ENCODE peak calls at places on chromosomes 4 and X, in nine cellular contexts. One of them, this sample, is unnamed.

GRCh38 chr4:114659386-114660008 is 60.9 kb downstream of the UGT8 start:
- DNase-seq in EL: peak; percentile 44
- DNase-seq in amniotic epithelial cell: peak; percentile 55
- DNase-seq in posterior cingulate gyrus: peak; percentile 37
- DNase-seq in stimulated activated CD4-positive, alpha-beta T cell treated with anti-CD3 and anti-CD28 coated beads, Interleukin-2, amount 100 ng/mL, for 24 hours: peak; percentile 35
- DNase-seq in Calu3: peak; percentile 63
- DNase-seq in activated CD4-positive, CD25-positive, alpha-beta regulatory T cell: no peak
- DNase-seq in activated T-helper 1 cell treated with anti-CD3 and anti-CD28 coated beads, Interleukin-12 subunit alpha, Interleukin-12 subunit beta, Interleukin-2, Interleukin-4 antibody, amounts not matched to agents 30 ng/mL and 10 ng/mL and 1 ng/mL, durations not matched to agents 14 hours and 24 hours and 36 hours: no peak
- DNase-seq in HCT116: peak; percentile 73
- DNase-seq in this sample: peak; percentile 75

GRCh38 chrX:50168305-50168704 is 32.5 kb downstream of the AKAP4 start:
- DNase-seq in Calu3: no peak
- DNase-seq in stimulated activated CD4-positive, alpha-beta T cell treated with anti-CD3 and anti-CD28 coated beads, Interleukin-2, amount 100 ng/mL, for 24 hours: no peak
- DNase-seq in HCT116: no peak
- DNase-seq in activated CD4-positive, CD25-positive, alpha-beta regulatory T cell: no peak
- DNase-seq in amniotic epithelial cell: peak; percentile 47
- DNase-seq in EL: no peak
- DNase-seq in activated T-helper 1 cell treated with anti-CD3 and anti-CD28 coated beads, Interleukin-12 subunit alpha, Interleukin-12 subunit beta, Interleukin-2, Interleukin-4 antibody, amounts not matched to agents 30 ng/mL and 10 ng/mL and 1 ng/mL, durations not matched to agents 14 hours and 24 hours and 36 hours: no peak
- DNase-seq in posterior cingulate gyrus: no peak
- DNase-seq in this sample: no peak

GRCh38 chr4:159267023-159267939 is 164.4 kb downstream of the RAPGEF2 start:
- DNase-seq in HCT116: no peak
- DNase-seq in stimulated activated CD4-positive, alpha-beta T cell treated with anti-CD3 and anti-CD28 coated beads, Interleukin-2, amount 100 ng/mL, for 24 hours: no peak
- DNase-seq in posterior cingulate gyrus: no peak
- DNase-seq in amniotic epithelial cell: no peak
- DNase-seq in activated T-helper 1 cell treated with anti-CD3 and anti-CD28 coated beads, Interleukin-12 subunit alpha, Interleukin-12 subunit beta, Interleukin-2, Interleukin-4 antibody, amounts not matched to agents 30 ng/mL and 10 ng/mL and 1 ng/mL, durations not matched to agents 14 hours and 24 hours and 36 hours: no peak
- DNase-seq in EL: no peak
- DNase-seq in activated CD4-positive, CD25-positive, alpha-beta regulatory T cell: no peak
- DNase-seq in Calu3: no peak
- DNase-seq in this sample: no peak

GRCh38 chr4:176778491-176778890 is 14.2 kb downstream of the VEGFC start:
- DNase-seq in EL: peak; percentile 82
- DNase-seq in HCT116: no peak
- DNase-seq in activated CD4-positive, CD25-positive, alpha-beta regulatory T cell: no peak
- DNase-seq in amniotic epithelial cell: peak; percentile 58
- DNase-seq in posterior cingulate gyrus: no peak
- DNase-seq in Calu3: no peak
- DNase-seq in stimulated activated CD4-positive, alpha-beta T cell treated with anti-CD3 and anti-CD28 coated beads, Interleukin-2, amount 100 ng/mL, for 24 hours: no peak
- DNase-seq in activated T-helper 1 cell treated with anti-CD3 and anti-CD28 coated beads, Interleukin-12 subunit alpha, Interleukin-12 subunit beta, Interleukin-2, Interleukin-4 antibody, amounts not matched to agents 30 ng/mL and 10 ng/mL and 1 ng/mL, durations not matched to agents 14 hours and 24 hours and 36 hours: no peak
- DNase-seq in this sample: no peak

GRCh38 chr4:28842271-28842670 is 1877.9 kb upstream of the PCDH7 start:
- DNase-seq in activated T-helper 1 cell treated with anti-CD3 and anti-CD28 coated beads, Interleukin-12 subunit alpha, Interleukin-12 subunit beta, Interleukin-2, Interleukin-4 antibody, amounts not matched to agents 30 ng/mL and 10 ng/mL and 1 ng/mL, durations not matched to agents 14 hours and 24 hours and 36 hours: no peak
- DNase-seq in Calu3: no peak
- DNase-seq in stimulated activated CD4-positive, alpha-beta T cell treated with anti-CD3 and anti-CD28 coated beads, Interleukin-2, amount 100 ng/mL, for 24 hours: no peak
- DNase-seq in EL: no peak
- DNase-seq in activated CD4-positive, CD25-positive, alpha-beta regulatory T cell: no peak
- DNase-seq in HCT116: no peak
- DNase-seq in posterior cingulate gyrus: no peak
- DNase-seq in amniotic epithelial cell: peak; percentile 5
- DNase-seq in this sample: no peak

GRCh38 chr4:183758006-183758734 is 99.1 kb downstream of the TRAPPC11 start:
- DNase-seq in amniotic epithelial cell: peak; percentile 9
- DNase-seq in EL: no peak
- DNase-seq in activated T-helper 1 cell treated with anti-CD3 and anti-CD28 coated beads, Interleukin-12 subunit alpha, Interleukin-12 subunit beta, Interleukin-2, Interleukin-4 antibody, amounts not matched to agents 30 ng/mL and 10 ng/mL and 1 ng/mL, durations not matched to agents 14 hours and 24 hours and 36 hours: no peak
- DNase-seq in HCT116: no peak
- DNase-seq in posterior cingulate gyrus: no peak
- DNase-seq in stimulated activated CD4-positive, alpha-beta T cell treated with anti-CD3 and anti-CD28 coated beads, Interleukin-2, amount 100 ng/mL, for 24 hours: peak; percentile 3
- DNase-seq in Calu3: no peak
- DNase-seq in activated CD4-positive, CD25-positive, alpha-beta regulatory T cell: no peak
- DNase-seq in this sample: no peak

GRCh38 chr4:90580271-90580825 is 453.2 kb downstream of the CCSER1 start:
- DNase-seq in activated T-helper 1 cell treated with anti-CD3 and anti-CD28 coated beads, Interleukin-12 subunit alpha, Interleukin-12 subunit beta, Interleukin-2, Interleukin-4 antibody, amounts not matched to agents 30 ng/mL and 10 ng/mL and 1 ng/mL, durations not matched to agents 14 hours and 24 hours and 36 hours: no peak
- DNase-seq in stimulated activated CD4-positive, alpha-beta T cell treated with anti-CD3 and anti-CD28 coated beads, Interleukin-2, amount 100 ng/mL, for 24 hours: no peak
- DNase-seq in HCT116: no peak
- DNase-seq in Calu3: no peak
- DNase-seq in posterior cingulate gyrus: no peak
- DNase-seq in activated CD4-positive, CD25-positive, alpha-beta regulatory T cell: no peak
- DNase-seq in amniotic epithelial cell: no peak
- DNase-seq in EL: no peak
- DNase-seq in this sample: no peak

GRCh38 chrX:64394874-64395567 is at the start of gene MTMR8:
- DNase-seq in stimulated activated CD4-positive, alpha-beta T cell treated with anti-CD3 and anti-CD28 coated beads, Interleukin-2, amount 100 ng/mL, for 24 hours: peak; percentile 77
- DNase-seq in EL: peak; percentile 7
- DNase-seq in HCT116: peak; percentile 41
- DNase-seq in Calu3: peak; percentile 81
- DNase-seq in amniotic epithelial cell: no peak
- DNase-seq in activated CD4-positive, CD25-positive, alpha-beta regulatory T cell: peak; percentile 51
- DNase-seq in posterior cingulate gyrus: peak; percentile 66
- DNase-seq in activated T-helper 1 cell treated with anti-CD3 and anti-CD28 coated beads, Interleukin-12 subunit alpha, Interleukin-12 subunit beta, Interleukin-2, Interleukin-4 antibody, amounts not matched to agents 30 ng/mL and 10 ng/mL and 1 ng/mL, durations not matched to agents 14 hours and 24 hours and 36 hours: peak; percentile 65
- DNase-seq in this sample: peak; percentile 70

GRCh38 chr4:163161536-163162205 is 5.0 kb downstream of the NAF1 start:
- DNase-seq in HCT116: no peak
- DNase-seq in amniotic epithelial cell: peak; percentile 73
- DNase-seq in EL: peak; percentile 85
- DNase-seq in stimulated activated CD4-positive, alpha-beta T cell treated with anti-CD3 and anti-CD28 coated beads, Interleukin-2, amount 100 ng/mL, for 24 hours: peak; percentile 3
- DNase-seq in activated T-helper 1 cell treated with anti-CD3 and anti-CD28 coated beads, Interleukin-12 subunit alpha, Interleukin-12 subunit beta, Interleukin-2, Interleukin-4 antibody, amounts not matched to agents 30 ng/mL and 10 ng/mL and 1 ng/mL, durations not matched to agents 14 hours and 24 hours and 36 hours: no peak
- DNase-seq in activated CD4-positive, CD25-positive, alpha-beta regulatory T cell: no peak
- DNase-seq in posterior cingulate gyrus: no peak
- DNase-seq in Calu3: no peak
- DNase-seq in this sample: no peak

GRCh38 chr4:1744552-1744951 is 23.2 kb downstream of the TACC3 start:
- DNase-seq in amniotic epithelial cell: no peak
- DNase-seq in Calu3: no peak
- DNase-seq in posterior cingulate gyrus: no peak
- DNase-seq in stimulated activated CD4-positive, alpha-beta T cell treated with anti-CD3 and anti-CD28 coated beads, Interleukin-2, amount 100 ng/mL, for 24 hours: no peak
- DNase-seq in activated T-helper 1 cell treated with anti-CD3 and anti-CD28 coated beads, Interleukin-12 subunit alpha, Interleukin-12 subunit beta, Interleukin-2, Interleukin-4 antibody, amounts not matched to agents 30 ng/mL and 10 ng/mL and 1 ng/mL, durations not matched to agents 14 hours and 24 hours and 36 hours: no peak
- DNase-seq in activated CD4-positive, CD25-positive, alpha-beta regulatory T cell: no peak
- DNase-seq in EL: no peak
- DNase-seq in HCT116: no peak
- DNase-seq in this sample: no peak

GRCh38 chr4:89954906-89955305 is 60.3 kb downstream of the MMRN1 start:
- DNase-seq in EL: no peak
- DNase-seq in amniotic epithelial cell: no peak
- DNase-seq in posterior cingulate gyrus: no peak
- DNase-seq in HCT116: no peak
- DNase-seq in Calu3: no peak
- DNase-seq in activated CD4-positive, CD25-positive, alpha-beta regulatory T cell: no peak
- DNase-seq in stimulated activated CD4-positive, alpha-beta T cell treated with anti-CD3 and anti-CD28 coated beads, Interleukin-2, amount 100 ng/mL, for 24 hours: no peak
- DNase-seq in activated T-helper 1 cell treated with anti-CD3 and anti-CD28 coated beads, Interleukin-12 subunit alpha, Interleukin-12 subunit beta, Interleukin-2, Interleukin-4 antibody, amounts not matched to agents 30 ng/mL and 10 ng/mL and 1 ng/mL, durations not matched to agents 14 hours and 24 hours and 36 hours: no peak
- DNase-seq in this sample: no peak

GRCh38 chr4:149031399-149031798 is 589.2 kb upstream of the NR3C2 start:
- DNase-seq in activated T-helper 1 cell treated with anti-CD3 and anti-CD28 coated beads, Interleukin-12 subunit alpha, Interleukin-12 subunit beta, Interleukin-2, Interleukin-4 antibody, amounts not matched to agents 30 ng/mL and 10 ng/mL and 1 ng/mL, durations not matched to agents 14 hours and 24 hours and 36 hours: no peak
- DNase-seq in posterior cingulate gyrus: no peak
- DNase-seq in activated CD4-positive, CD25-positive, alpha-beta regulatory T cell: no peak
- DNase-seq in EL: peak; percentile 3
- DNase-seq in stimulated activated CD4-positive, alpha-beta T cell treated with anti-CD3 and anti-CD28 coated beads, Interleukin-2, amount 100 ng/mL, for 24 hours: no peak
- DNase-seq in Calu3: no peak
- DNase-seq in amniotic epithelial cell: peak; percentile 28
- DNase-seq in HCT116: peak; percentile 13
- DNase-seq in this sample: peak; percentile 71

GRCh38 chr4:42482516-42483327 is 85.4 kb downstream of the SHISA3 start:
- DNase-seq in EL: no peak
- DNase-seq in stimulated activated CD4-positive, alpha-beta T cell treated with anti-CD3 and anti-CD28 coated beads, Interleukin-2, amount 100 ng/mL, for 24 hours: no peak
- DNase-seq in Calu3: no peak
- DNase-seq in HCT116: no peak
- DNase-seq in amniotic epithelial cell: no peak
- DNase-seq in activated CD4-positive, CD25-positive, alpha-beta regulatory T cell: no peak
- DNase-seq in activated T-helper 1 cell treated with anti-CD3 and anti-CD28 coated beads, Interleukin-12 subunit alpha, Interleukin-12 subunit beta, Interleukin-2, Interleukin-4 antibody, amounts not matched to agents 30 ng/mL and 10 ng/mL and 1 ng/mL, durations not matched to agents 14 hours and 24 hours and 36 hours: no peak
- DNase-seq in posterior cingulate gyrus: no peak
- DNase-seq in this sample: no peak

GRCh38 chr4:179417357-179417756 is 1975.1 kb upstream of the AGA start:
- DNase-seq in activated CD4-positive, CD25-positive, alpha-beta regulatory T cell: no peak
- DNase-seq in activated T-helper 1 cell treated with anti-CD3 and anti-CD28 coated beads, Interleukin-12 subunit alpha, Interleukin-12 subunit beta, Interleukin-2, Interleukin-4 antibody, amounts not matched to agents 30 ng/mL and 10 ng/mL and 1 ng/mL, durations not matched to agents 14 hours and 24 hours and 36 hours: no peak
- DNase-seq in HCT116: no peak
- DNase-seq in Calu3: no peak
- DNase-seq in EL: no peak
- DNase-seq in posterior cingulate gyrus: no peak
- DNase-seq in amniotic epithelial cell: no peak
- DNase-seq in stimulated activated CD4-positive, alpha-beta T cell treated with anti-CD3 and anti-CD28 coated beads, Interleukin-2, amount 100 ng/mL, for 24 hours: no peak
- DNase-seq in this sample: no peak

GRCh38 chr4:20422398-20422797 is 170.7 kb downstream of the SLIT2 start:
- DNase-seq in activated CD4-positive, CD25-positive, alpha-beta regulatory T cell: no peak
- DNase-seq in amniotic epithelial cell: peak; percentile 58
- DNase-seq in EL: peak; percentile 48
- DNase-seq in Calu3: peak; percentile 65
- DNase-seq in stimulated activated CD4-positive, alpha-beta T cell treated with anti-CD3 and anti-CD28 coated beads, Interleukin-2, amount 100 ng/mL, for 24 hours: peak; percentile 25
- DNase-seq in posterior cingulate gyrus: no peak
- DNase-seq in HCT116: peak; percentile 47
- DNase-seq in activated T-helper 1 cell treated with anti-CD3 and anti-CD28 coated beads, Interleukin-12 subunit alpha, Interleukin-12 subunit beta, Interleukin-2, Interleukin-4 antibody, amounts not matched to agents 30 ng/mL and 10 ng/mL and 1 ng/mL, durations not matched to agents 14 hours and 24 hours and 36 hours: no peak
- DNase-seq in this sample: peak; percentile 79

GRCh38 chr4:74920704-74921103 is 12.2 kb upstream of the PARM1 start:
- DNase-seq in HCT116: no peak
- DNase-seq in activated T-helper 1 cell treated with anti-CD3 and anti-CD28 coated beads, Interleukin-12 subunit alpha, Interleukin-12 subunit beta, Interleukin-2, Interleukin-4 antibody, amounts not matched to agents 30 ng/mL and 10 ng/mL and 1 ng/mL, durations not matched to agents 14 hours and 24 hours and 36 hours: no peak
- DNase-seq in stimulated activated CD4-positive, alpha-beta T cell treated with anti-CD3 and anti-CD28 coated beads, Interleukin-2, amount 100 ng/mL, for 24 hours: no peak
- DNase-seq in Calu3: no peak
- DNase-seq in posterior cingulate gyrus: no peak
- DNase-seq in amniotic epithelial cell: no peak
- DNase-seq in activated CD4-positive, CD25-positive, alpha-beta regulatory T cell: no peak
- DNase-seq in EL: no peak
- DNase-seq in this sample: no peak

GRCh38 chr4:45063701-45064100 is 337.3 kb upstream of the GNPDA2 start:
- DNase-seq in Calu3: no peak
- DNase-seq in amniotic epithelial cell: no peak
- DNase-seq in HCT116: no peak
- DNase-seq in activated T-helper 1 cell treated with anti-CD3 and anti-CD28 coated beads, Interleukin-12 subunit alpha, Interleukin-12 subunit beta, Interleukin-2, Interleukin-4 antibody, amounts not matched to agents 30 ng/mL and 10 ng/mL and 1 ng/mL, durations not matched to agents 14 hours and 24 hours and 36 hours: no peak
- DNase-seq in activated CD4-positive, CD25-positive, alpha-beta regulatory T cell: no peak
- DNase-seq in posterior cingulate gyrus: no peak
- DNase-seq in EL: no peak
- DNase-seq in stimulated activated CD4-positive, alpha-beta T cell treated with anti-CD3 and anti-CD28 coated beads, Interleukin-2, amount 100 ng/mL, for 24 hours: no peak
- DNase-seq in this sample: no peak

GRCh38 chr4:83054928-83055327 is 19.9 kb downstream of the COPS4 start:
- DNase-seq in amniotic epithelial cell: peak; percentile 19
- DNase-seq in posterior cingulate gyrus: no peak
- DNase-seq in activated CD4-positive, CD25-positive, alpha-beta regulatory T cell: no peak
- DNase-seq in Calu3: peak; percentile 7
- DNase-seq in EL: peak; percentile 28
- DNase-seq in HCT116: peak; percentile 10
- DNase-seq in activated T-helper 1 cell treated with anti-CD3 and anti-CD28 coated beads, Interleukin-12 subunit alpha, Interleukin-12 subunit beta, Interleukin-2, Interleukin-4 antibody, amounts not matched to agents 30 ng/mL and 10 ng/mL and 1 ng/mL, durations not matched to agents 14 hours and 24 hours and 36 hours: no peak
- DNase-seq in stimulated activated CD4-positive, alpha-beta T cell treated with anti-CD3 and anti-CD28 coated beads, Interleukin-2, amount 100 ng/mL, for 24 hours: no peak
- DNase-seq in this sample: no peak

GRCh38 chr4:123846627-123847026 is 450.0 kb downstream of the SPRY1 start:
- DNase-seq in activated T-helper 1 cell treated with anti-CD3 and anti-CD28 coated beads, Interleukin-12 subunit alpha, Interleukin-12 subunit beta, Interleukin-2, Interleukin-4 antibody, amounts not matched to agents 30 ng/mL and 10 ng/mL and 1 ng/mL, durations not matched to agents 14 hours and 24 hours and 36 hours: no peak
- DNase-seq in stimulated activated CD4-positive, alpha-beta T cell treated with anti-CD3 and anti-CD28 coated beads, Interleukin-2, amount 100 ng/mL, for 24 hours: no peak
- DNase-seq in amniotic epithelial cell: no peak
- DNase-seq in EL: no peak
- DNase-seq in activated CD4-positive, CD25-positive, alpha-beta regulatory T cell: no peak
- DNase-seq in HCT116: no peak
- DNase-seq in posterior cingulate gyrus: no peak
- DNase-seq in Calu3: no peak
- DNase-seq in this sample: no peak

GRCh38 chr4:151231915-151232595 is 44.9 kb upstream of the PRSS48 start:
- DNase-seq in stimulated activated CD4-positive, alpha-beta T cell treated with anti-CD3 and anti-CD28 coated beads, Interleukin-2, amount 100 ng/mL, for 24 hours: no peak
- DNase-seq in EL: no peak
- DNase-seq in posterior cingulate gyrus: no peak
- DNase-seq in amniotic epithelial cell: peak; percentile 89
- DNase-seq in Calu3: no peak
- DNase-seq in activated CD4-positive, CD25-positive, alpha-beta regulatory T cell: no peak
- DNase-seq in activated T-helper 1 cell treated with anti-CD3 and anti-CD28 coated beads, Interleukin-12 subunit alpha, Interleukin-12 subunit beta, Interleukin-2, Interleukin-4 antibody, amounts not matched to agents 30 ng/mL and 10 ng/mL and 1 ng/mL, durations not matched to agents 14 hours and 24 hours and 36 hours: no peak
- DNase-seq in HCT116: no peak
- DNase-seq in this sample: no peak

GRCh38 chr4:678765-679481 is 4.6 kb downstream of the MYL5 start:
- DNase-seq in amniotic epithelial cell: no peak
- DNase-seq in HCT116: no peak
- DNase-seq in stimulated activated CD4-positive, alpha-beta T cell treated with anti-CD3 and anti-CD28 coated beads, Interleukin-2, amount 100 ng/mL, for 24 hours: no peak
- DNase-seq in posterior cingulate gyrus: no peak
- DNase-seq in activated CD4-positive, CD25-positive, alpha-beta regulatory T cell: no peak
- DNase-seq in activated T-helper 1 cell treated with anti-CD3 and anti-CD28 coated beads, Interleukin-12 subunit alpha, Interleukin-12 subunit beta, Interleukin-2, Interleukin-4 antibody, amounts not matched to agents 30 ng/mL and 10 ng/mL and 1 ng/mL, durations not matched to agents 14 hours and 24 hours and 36 hours: no peak
- DNase-seq in Calu3: no peak
- DNase-seq in EL: no peak
- DNase-seq in this sample: no peak

GRCh38 chr4:113603926-113604325 is 157.6 kb downstream of the CAMK2D start:
- DNase-seq in stimulated activated CD4-positive, alpha-beta T cell treated with anti-CD3 and anti-CD28 coated beads, Interleukin-2, amount 100 ng/mL, for 24 hours: no peak
- DNase-seq in EL: peak; percentile 42
- DNase-seq in amniotic epithelial cell: no peak
- DNase-seq in HCT116: no peak
- DNase-seq in activated T-helper 1 cell treated with anti-CD3 and anti-CD28 coated beads, Interleukin-12 subunit alpha, Interleukin-12 subunit beta, Interleukin-2, Interleukin-4 antibody, amounts not matched to agents 30 ng/mL and 10 ng/mL and 1 ng/mL, durations not matched to agents 14 hours and 24 hours and 36 hours: no peak
- DNase-seq in activated CD4-positive, CD25-positive, alpha-beta regulatory T cell: no peak
- DNase-seq in Calu3: no peak
- DNase-seq in posterior cingulate gyrus: no peak
- DNase-seq in this sample: no peak

GRCh38 chr4:2802618-2803531 is 10.0 kb downstream of the SH3BP2 start:
- DNase-seq in stimulated activated CD4-positive, alpha-beta T cell treated with anti-CD3 and anti-CD28 coated beads, Interleukin-2, amount 100 ng/mL, for 24 hours: no peak
- DNase-seq in Calu3: no peak
- DNase-seq in posterior cingulate gyrus: peak; percentile 16
- DNase-seq in EL: no peak
- DNase-seq in amniotic epithelial cell: no peak
- DNase-seq in HCT116: no peak
- DNase-seq in activated CD4-positive, CD25-positive, alpha-beta regulatory T cell: no peak
- DNase-seq in activated T-helper 1 cell treated with anti-CD3 and anti-CD28 coated beads, Interleukin-12 subunit alpha, Interleukin-12 subunit beta, Interleukin-2, Interleukin-4 antibody, amounts not matched to agents 30 ng/mL and 10 ng/mL and 1 ng/mL, durations not matched to agents 14 hours and 24 hours and 36 hours: no peak
- DNase-seq in this sample: no peak

GRCh38 chr4:20418865-20419451 is 167.3 kb downstream of the SLIT2 start:
- DNase-seq in EL: peak; percentile 76
- DNase-seq in amniotic epithelial cell: peak; percentile 80
- DNase-seq in stimulated activated CD4-positive, alpha-beta T cell treated with anti-CD3 and anti-CD28 coated beads, Interleukin-2, amount 100 ng/mL, for 24 hours: no peak
- DNase-seq in activated T-helper 1 cell treated with anti-CD3 and anti-CD28 coated beads, Interleukin-12 subunit alpha, Interleukin-12 subunit beta, Interleukin-2, Interleukin-4 antibody, amounts not matched to agents 30 ng/mL and 10 ng/mL and 1 ng/mL, durations not matched to agents 14 hours and 24 hours and 36 hours: no peak
- DNase-seq in posterior cingulate gyrus: no peak
- DNase-seq in activated CD4-positive, CD25-positive, alpha-beta regulatory T cell: no peak
- DNase-seq in HCT116: peak; percentile 21
- DNase-seq in Calu3: no peak
- DNase-seq in this sample: peak; percentile 78

GRCh38 chrX:132963846-132964245 is 5.4 kb upstream of the HS6ST2 start:
- DNase-seq in amniotic epithelial cell: no peak
- DNase-seq in HCT116: no peak
- DNase-seq in Calu3: no peak
- DNase-seq in stimulated activated CD4-positive, alpha-beta T cell treated with anti-CD3 and anti-CD28 coated beads, Interleukin-2, amount 100 ng/mL, for 24 hours: no peak
- DNase-seq in activated CD4-positive, CD25-positive, alpha-beta regulatory T cell: no peak
- DNase-seq in posterior cingulate gyrus: no peak
- DNase-seq in activated T-helper 1 cell treated with anti-CD3 and anti-CD28 coated beads, Interleukin-12 subunit alpha, Interleukin-12 subunit beta, Interleukin-2, Interleukin-4 antibody, amounts not matched to agents 30 ng/mL and 10 ng/mL and 1 ng/mL, durations not matched to agents 14 hours and 24 hours and 36 hours: no peak
- DNase-seq in EL: no peak
- DNase-seq in this sample: no peak

GRCh38 chr4:128793859-128794667 is 15.4 kb upstream of the JADE1 start:
- DNase-seq in activated CD4-positive, CD25-positive, alpha-beta regulatory T cell: no peak
- DNase-seq in activated T-helper 1 cell treated with anti-CD3 and anti-CD28 coated beads, Interleukin-12 subunit alpha, Interleukin-12 subunit beta, Interleukin-2, Interleukin-4 antibody, amounts not matched to agents 30 ng/mL and 10 ng/mL and 1 ng/mL, durations not matched to agents 14 hours and 24 hours and 36 hours: no peak
- DNase-seq in HCT116: no peak
- DNase-seq in Calu3: no peak
- DNase-seq in posterior cingulate gyrus: no peak
- DNase-seq in stimulated activated CD4-positive, alpha-beta T cell treated with anti-CD3 and anti-CD28 coated beads, Interleukin-2, amount 100 ng/mL, for 24 hours: no peak
- DNase-seq in EL: no peak
- DNase-seq in amniotic epithelial cell: peak; percentile 88
- DNase-seq in this sample: no peak

GRCh38 chrX:107537815-107538214 is 88.4 kb downstream of the FRMPD3 start:
- DNase-seq in stimulated activated CD4-positive, alpha-beta T cell treated with anti-CD3 and anti-CD28 coated beads, Interleukin-2, amount 100 ng/mL, for 24 hours: peak; percentile 19
- DNase-seq in activated CD4-positive, CD25-positive, alpha-beta regulatory T cell: no peak
- DNase-seq in Calu3: peak; percentile 63
- DNase-seq in activated T-helper 1 cell treated with anti-CD3 and anti-CD28 coated beads, Interleukin-12 subunit alpha, Interleukin-12 subunit beta, Interleukin-2, Interleukin-4 antibody, amounts not matched to agents 30 ng/mL and 10 ng/mL and 1 ng/mL, durations not matched to agents 14 hours and 24 hours and 36 hours: peak; percentile 6
- DNase-seq in posterior cingulate gyrus: no peak
- DNase-seq in amniotic epithelial cell: peak; percentile 43
- DNase-seq in EL: peak; percentile 52
- DNase-seq in HCT116: peak; percentile 31
- DNase-seq in this sample: peak; percentile 28

GRCh38 chr4:172996571-172997216 is 171.9 kb upstream of the GALNT7 start:
- DNase-seq in amniotic epithelial cell: peak; percentile 81
- DNase-seq in activated CD4-positive, CD25-positive, alpha-beta regulatory T cell: no peak
- DNase-seq in posterior cingulate gyrus: no peak
- DNase-seq in EL: peak; percentile 54
- DNase-seq in activated T-helper 1 cell treated with anti-CD3 and anti-CD28 coated beads, Interleukin-12 subunit alpha, Interleukin-12 subunit beta, Interleukin-2, Interleukin-4 antibody, amounts not matched to agents 30 ng/mL and 10 ng/mL and 1 ng/mL, durations not matched to agents 14 hours and 24 hours and 36 hours: no peak
- DNase-seq in HCT116: no peak
- DNase-seq in Calu3: no peak
- DNase-seq in stimulated activated CD4-positive, alpha-beta T cell treated with anti-CD3 and anti-CD28 coated beads, Interleukin-2, amount 100 ng/mL, for 24 hours: no peak
- DNase-seq in this sample: no peak

GRCh38 chr4:81412941-81413488 is 58.7 kb downstream of the RASGEF1B start:
- DNase-seq in EL: no peak
- DNase-seq in posterior cingulate gyrus: no peak
- DNase-seq in activated CD4-positive, CD25-positive, alpha-beta regulatory T cell: no peak
- DNase-seq in HCT116: no peak
- DNase-seq in activated T-helper 1 cell treated with anti-CD3 and anti-CD28 coated beads, Interleukin-12 subunit alpha, Interleukin-12 subunit beta, Interleukin-2, Interleukin-4 antibody, amounts not matched to agents 30 ng/mL and 10 ng/mL and 1 ng/mL, durations not matched to agents 14 hours and 24 hours and 36 hours: no peak
- DNase-seq in amniotic epithelial cell: no peak
- DNase-seq in stimulated activated CD4-positive, alpha-beta T cell treated with anti-CD3 and anti-CD28 coated beads, Interleukin-2, amount 100 ng/mL, for 24 hours: no peak
- DNase-seq in Calu3: no peak
- DNase-seq in this sample: no peak

GRCh38 chrX:21940356-21940829 is at the start of gene SMS:
- DNase-seq in stimulated activated CD4-positive, alpha-beta T cell treated with anti-CD3 and anti-CD28 coated beads, Interleukin-2, amount 100 ng/mL, for 24 hours: peak; percentile 73
- DNase-seq in activated CD4-positive, CD25-positive, alpha-beta regulatory T cell: peak; percentile 4
- DNase-seq in posterior cingulate gyrus: peak; percentile 63
- DNase-seq in activated T-helper 1 cell treated with anti-CD3 and anti-CD28 coated beads, Interleukin-12 subunit alpha, Interleukin-12 subunit beta, Interleukin-2, Interleukin-4 antibody, amounts not matched to agents 30 ng/mL and 10 ng/mL and 1 ng/mL, durations not matched to agents 14 hours and 24 hours and 36 hours: peak; percentile 23
- DNase-seq in EL: peak; percentile 80
- DNase-seq in Calu3: peak; percentile 79
- DNase-seq in amniotic epithelial cell: peak; percentile 65
- DNase-seq in HCT116: no peak
- DNase-seq in this sample: peak; percentile 82